ENCODE peak calls at places on chromosomes 6 and 20, in seven cellular contexts. W, T, F, Q, O, A and J are unnamed samples.

GRCh38 chr6:10801224-10801848 is 37.0 kb downstream of the MAK start:
- DNase-seq in W (peak), T (peak), F (peak), Q (peak), O (peak), A (peak), J (peak)

GRCh38 chr20:32672315-32672981 is 1.3 kb downstream of the C20orf203 start:
- DNase-seq in W (no peak), T (no peak), F (peak), Q (no peak), O (no peak), A (no peak), J (no peak)

GRCh38 chr20:38186788-38187221 is 21.7 kb upstream of the TGM2 start:
- DNase-seq in W (peak), T (no peak), F (no peak), Q (no peak), O (peak), A (no peak), J (no peak)

GRCh38 chr6:149259753-149260152 is 57.8 kb upstream of the TAB2 start:
- DNase-seq in W (no peak), T (no peak), F (no peak), Q (no peak), O (no peak), A (no peak), J (no peak)

GRCh38 chr6:111605100-111605748 is 454 bp downstream of the TRAF3IP2 start:
- DNase-seq in W (no peak), T (peak), F (no peak), Q (no peak), O (peak), A (peak), J (no peak)

GRCh38 chr6:134663800-134664535 is 285.9 kb downstream of the ALDH8A1 start:
- DNase-seq in W (no peak), T (no peak), F (no peak), Q (no peak), O (no peak), A (no peak), J (no peak)

GRCh38 chr6:8155259-8156012 is 53.1 kb upstream of the EEF1E1 start:
- DNase-seq in W (no peak), T (no peak), F (no peak), Q (no peak), O (no peak), A (no peak), J (no peak)

GRCh38 chr6:41399424-41399823 is 64.0 kb downstream of the NCR2 start:
- DNase-seq in W (no peak), T (no peak), F (no peak), Q (no peak), O (no peak), A (no peak), J (no peak)

GRCh38 chr6:118641042-118641441 is 10.3 kb downstream of the CEP85L start:
- DNase-seq in W (no peak), T (no peak), F (no peak), Q (no peak), O (no peak), A (no peak), J (no peak)

GRCh38 chr20:19129976-19130612 is 82.3 kb upstream of the SLC24A3 start:
- DNase-seq in W (no peak), T (no peak), F (no peak), Q (no peak), O (no peak), A (no peak), J (no peak)

GRCh38 chr6:157405986-157406385 is 25.0 kb downstream of the ZDHHC14 start:
- DNase-seq in W (no peak), T (no peak), F (no peak), Q (no peak), O (peak), A (no peak), J (no peak)

GRCh38 chr6:25697537-25698340 is 45.7 kb downstream of the SCGN start:
- DNase-seq in W (no peak), T (no peak), F (no peak), Q (no peak), O (peak), A (no peak), J (no peak)

GRCh38 chr20:19699132-19699971 is 58.7 kb upstream of the RIN2 start:
- DNase-seq in W (peak), T (no peak), F (no peak), Q (no peak), O (peak), A (no peak), J (no peak)

GRCh38 chr20:43247361-43247760 is 57.7 kb upstream of the PTPRT start:
- DNase-seq in W (no peak), T (no peak), F (no peak), Q (no peak), O (no peak), A (no peak), J (no peak)

GRCh38 chr6:118469468-118469867 is 78.6 kb upstream of the PLN start:
- DNase-seq in W (no peak), T (no peak), F (peak), Q (no peak), O (peak), A (no peak), J (no peak)

GRCh38 chr20:39909447-39909846 is 779.6 kb downstream of the MAFB start:
- DNase-seq in W (no peak), T (no peak), F (no peak), Q (no peak), O (no peak), A (peak), J (no peak)

GRCh38 chr6:158020272-158020711 is 38.6 kb downstream of the SYNJ2 start:
- DNase-seq in W (no peak), T (no peak), F (no peak), Q (no peak), O (peak), A (no peak), J (no peak)

GRCh38 chr6:106924699-106925523 is 49.6 kb downstream of the CD24 start:
- DNase-seq in W (no peak), T (no peak), F (no peak), Q (no peak), O (no peak), A (no peak), J (no peak)

GRCh38 chr6:65448806-65449397 is 258.1 kb downstream of the EYS start:
- DNase-seq in W (no peak), T (no peak), F (no peak), Q (no peak), O (no peak), A (no peak), J (no peak)

GRCh38 chr6:87675004-87675681 is 26.9 kb downstream of the AKIRIN2 start:
- DNase-seq in W (no peak), T (no peak), F (no peak), Q (no peak), O (no peak), A (no peak), J (no peak)

GRCh38 chr6:16819752-16820151 is 58.5 kb upstream of the ATXN1 start:
- DNase-seq in W (no peak), T (no peak), F (no peak), Q (no peak), O (peak), A (peak), J (no peak)

GRCh38 chr6:22980446-22980845 is 411.1 kb downstream of the HDGFL1 start:
- DNase-seq in W (no peak), T (no peak), F (no peak), Q (no peak), O (peak), A (no peak), J (no peak)

GRCh38 chr6:53845290-53846073 is 50.7 kb downstream of the LRRC1 start:
- DNase-seq in W (no peak), T (no peak), F (no peak), Q (no peak), O (no peak), A (no peak), J (no peak)

GRCh38 chr6:90819483-90819882 is 232.6 kb upstream of the MAP3K7 start:
- DNase-seq in W (no peak), T (no peak), F (no peak), Q (no peak), O (no peak), A (no peak), J (no peak)

GRCh38 chr6:127902933-127903332 is 2.1 kb upstream of the THEMIS start:
- DNase-seq in W (no peak), T (no peak), F (no peak), Q (no peak), O (no peak), A (no peak), J (no peak)

GRCh38 chr20:48556956-48557355 is 270.8 kb downstream of the PREX1 start:
- DNase-seq in W (no peak), T (no peak), F (no peak), Q (no peak), O (peak), A (no peak), J (no peak)

GRCh38 chr20:55538261-55538908 is 466.9 kb downstream of the CBLN4 start:
- DNase-seq in W (no peak), T (no peak), F (no peak), Q (no peak), O (peak), A (no peak), J (no peak)

GRCh38 chr6:12036766-12037165 is 24.7 kb downstream of the HIVEP1 start:
- DNase-seq in W (no peak), T (no peak), F (no peak), Q (no peak), O (no peak), A (no peak), J (no peak)

GRCh38 chr6:18465410-18466154 is 78.4 kb downstream of the RNF144B start:
- DNase-seq in W (no peak), T (no peak), F (no peak), Q (no peak), O (no peak), A (no peak), J (no peak)

GRCh38 chr6:4687989-4688947 is 87.9 kb upstream of the CDYL start:
- DNase-seq in W (peak), T (no peak), F (no peak), Q (no peak), O (peak), A (no peak), J (no peak)